ENCODE peak calls at places on chromosomes 6 and 20, in six cellular contexts. T, Q, Z, X, U and F are unnamed samples.

GRCh38 chr6:27293436-27294152 is 18.5 kb downstream of the POM121L2 start:
- DNase-seq in Z (no peak), T (peak), U (no peak), X (no peak), Q (peak), F (peak)

GRCh38 chr6:45231660-45232059 is 96.5 kb upstream of the RUNX2 start:
- DNase-seq in X (no peak), Q (no peak), U (no peak), Z (no peak), T (no peak), F (no peak)

GRCh38 chr20:49685809-49686208 is 27.9 kb downstream of the B4GALT5 start:
- DNase-seq in X (no peak), Q (peak), T (peak), U (no peak), Z (no peak), F (peak)

GRCh38 chr6:17405944-17406245 is 12.5 kb downstream of the CAP2 start:
- DNase-seq in T (no peak), U (no peak), Q (no peak), Z (no peak), X (no peak), F (no peak)

GRCh38 chr6:32685603-32686002 is 19.1 kb upstream of the HLA-DQB1 start:
- DNase-seq in Z (no peak), T (no peak), Q (peak), X (peak), U (no peak), F (no peak)

GRCh38 chr20:64146936-64147451 is 17.3 kb upstream of the MYT1 start:
- DNase-seq in Z (no peak), Q (no peak), X (no peak), T (no peak), U (no peak), F (no peak)

GRCh38 chr20:4113546-4113945 is 98.2 kb upstream of the RNF24 start:
- DNase-seq in Z (no peak), U (no peak), Q (no peak), X (no peak), T (no peak), F (no peak)

GRCh38 chr6:160950507-160950906 is 41.1 kb upstream of the MAP3K4 start:
- DNase-seq in T (peak), Z (no peak), U (no peak), Q (peak), X (no peak), F (no peak)

GRCh38 chr6:161449521-161449920 is 175.7 kb upstream of the AGPAT4 start:
- DNase-seq in T (no peak), Z (no peak), U (no peak), Q (no peak), X (no peak), F (no peak)

GRCh38 chr20:48747840-48748416 is 79.9 kb downstream of the PREX1 start:
- DNase-seq in U (no peak), X (peak), T (no peak), Z (no peak), Q (no peak), F (no peak)

GRCh38 chr20:3647418-3647817 is 15.8 kb downstream of the GFRA4 start:
- DNase-seq in U (no peak), X (no peak), T (no peak), Q (no peak), Z (no peak), F (no peak)

GRCh38 chr6:109498049-109498448 is 15.0 kb upstream of the ZBTB24 start:
- DNase-seq in U (no peak), Z (no peak), Q (no peak), X (no peak), T (no peak), F (no peak)

GRCh38 chr6:144493035-144493910 is 208.1 kb downstream of the UTRN start:
- DNase-seq in Z (no peak), X (no peak), U (no peak), Q (peak), T (no peak), F (no peak)

GRCh38 chr6:86775893-86776292 is 161.4 kb upstream of the HTR1E start:
- DNase-seq in Z (no peak), X (peak), Q (no peak), T (no peak), U (no peak), F (no peak)

GRCh38 chr6:3906191-3907019 is 57.2 kb downstream of the FAM50B start:
- DNase-seq in Q (no peak), U (no peak), T (no peak), Z (no peak), X (no peak), F (no peak)

GRCh38 chr6:112349915-112350314 is 2.8 kb downstream of the RFPL4B start:
- DNase-seq in Z (no peak), X (no peak), T (no peak), Q (no peak), U (no peak), F (no peak)

GRCh38 chr20:44646023-44646640 is 5.4 kb downstream of the ADA start:
- DNase-seq in T (no peak), Z (no peak), U (no peak), X (peak), Q (peak), F (no peak)

GRCh38 chr6:17583811-17584210 is 16.3 kb upstream of the FAM8A1 start:
- DNase-seq in T (peak), Z (no peak), Q (peak), U (no peak), X (no peak), F (peak)

GRCh38 chr20:3483309-3483708 is 12.5 kb downstream of the ATRN start:
- DNase-seq in X (no peak), Z (no peak), Q (no peak), U (no peak), T (no peak), F (no peak)

GRCh38 chr6:23728707-23729106 is 397.3 kb upstream of the NRSN1 start:
- DNase-seq in Z (no peak), T (no peak), Q (no peak), U (no peak), X (no peak), F (no peak)

GRCh38 chr20:57715268-57715904 is 5.6 kb upstream of the PMEPA1 start:
- DNase-seq in U (no peak), Z (no peak), X (no peak), T (no peak), Q (no peak), F (no peak)

GRCh38 chr20:36644032-36644712 is 1.8 kb downstream of the SLA2 start:
- DNase-seq in X (no peak), T (no peak), Q (no peak), U (no peak), Z (no peak), F (no peak)

GRCh38 chr20:7714549-7714948 is 225.7 kb downstream of the HAO1 start:
- DNase-seq in T (no peak), X (no peak), U (no peak), Z (no peak), Q (no peak), F (no peak)

GRCh38 chr20:25049261-25050060 is 8.5 kb downstream of the ACSS1 start:
- DNase-seq in Q (no peak), U (no peak), T (no peak), Z (no peak), X (no peak), F (no peak)

GRCh38 chr6:16944601-16945000 is 157.2 kb upstream of the STMND1 start:
- DNase-seq in Q (no peak), T (no peak), Z (no peak), U (no peak), X (no peak), F (no peak)

GRCh38 chr20:45300961-45301360 is 5.7 kb upstream of the RBPJL start:
- DNase-seq in X (peak), Q (peak), U (no peak), T (peak), Z (no peak), F (peak)

GRCh38 chr6:157552956-157553485 is 172.0 kb downstream of the ZDHHC14 start:
- DNase-seq in Z (no peak), Q (no peak), U (no peak), X (no peak), T (no peak), F (no peak)

GRCh38 chr6:12149944-12150510 is 137.9 kb downstream of the HIVEP1 start:
- DNase-seq in U (no peak), X (no peak), Q (no peak), Z (no peak), T (no peak), F (no peak)

GRCh38 chr20:23157741-23158140 is 71.6 kb upstream of the CD93 start:
- DNase-seq in Q (no peak), T (peak), Z (no peak), U (no peak), X (no peak), F (no peak)

GRCh38 chr20:31675828-31676533 is 38.3 kb downstream of the COX4I2 start:
- DNase-seq in Q (peak), X (no peak), U (peak), T (peak), Z (no peak), F (no peak)

GRCh38 chr6:3163248-3163594 is 5.9 kb upstream of the TUBB2A start:
- DNase-seq in T (no peak), Q (no peak), Z (no peak), X (no peak), U (no peak), F (no peak)

GRCh38 chr6:150098155-150098554 is 29.2 kb upstream of the ULBP3 start:
- DNase-seq in T (no peak), Z (no peak), U (no peak), X (no peak), Q (no peak), F (no peak)

GRCh38 chr6:89260832-89261231 is 43.7 kb upstream of the GABRR1 start:
- DNase-seq in Z (no peak), Q (no peak), T (no peak), X (peak), U (no peak), F (no peak)

GRCh38 chr20:419556-420168 is 11.6 kb downstream of the RBCK1 start:
- DNase-seq in T (no peak), Q (no peak), U (no peak), Z (peak), X (no peak), F (no peak)

GRCh38 chr20:51961964-51962761 is 159.8 kb upstream of the SALL4 start:
- DNase-seq in T (no peak), U (no peak), Q (no peak), X (no peak), Z (no peak), F (no peak)

GRCh38 chr20:61346996-61347906 is 95.2 kb downstream of the CDH4 start:
- DNase-seq in T (no peak), Q (no peak), X (no peak), Z (no peak), U (no peak), F (no peak)

GRCh38 chr6:89792881-89793280 is 26.7 kb downstream of the MDN1 start:
- DNase-seq in T (peak), X (peak), U (no peak), Z (no peak), Q (peak), F (peak)

GRCh38 chr20:64065973-64066341 is 3.0 kb downstream of the TCEA2 start:
- DNase-seq in X (peak), T (peak), Z (no peak), Q (peak), U (no peak), F (peak)